ENCODE peak calls at places on chromosomes 2 and 18, in nine cellular contexts. V is Caco-2, A is uterus, K is cardiac fibroblast, Z is astrocyte of the cerebellum, B is AG04449, S is left ventricle myocardium inferior, I is skeletal muscle cell, M is OCI-LY7. Y is an unnamed sample.

GRCh38 chr2:163565192-163565591 is 170.6 kb downstream of the FIGN start:
- DNase-seq in V (no peak), A (no peak), K (no peak), Z (no peak), B (no peak), S (no peak), I (no peak), M (no peak), Y (no peak)

GRCh38 chr2:127398239-127398590 is 10.4 kb upstream of the MAP3K2 start:
- DNase-seq in V (no peak), A (peak; percentile 59), K (peak; percentile 87), Z (peak; percentile 81), B (peak; percentile 52), S (peak; percentile 76), I (peak; percentile 77), M (no peak), Y (peak; percentile 61)

GRCh38 chr18:43869451-43870008 is 592.2 kb upstream of the SYT4 start:
- DNase-seq in V (no peak), A (no peak), K (peak; percentile 70), Z (peak; percentile 84), B (peak; percentile 38), S (no peak), I (peak; percentile 82), M (no peak), Y (no peak)

GRCh38 chr2:120059483-120059882 is 46.6 kb downstream of the EPB41L5 start:
- DNase-seq in V (no peak), A (no peak), K (no peak), Z (no peak), B (no peak), S (no peak), I (no peak), M (no peak), Y (no peak)

GRCh38 chr2:11831415-11831814 is 85.0 kb downstream of the LPIN1 start:
- DNase-seq in V (no peak), A (no peak), K (no peak), Z (no peak), B (no peak), S (no peak), I (no peak), M (no peak), Y (no peak)

GRCh38 chr2:218311908-218312756 is 19.8 kb upstream of the TMBIM1 start:
- DNase-seq in V (peak; percentile 96), A (no peak), K (no peak), Z (no peak), B (no peak), S (no peak), I (no peak), M (no peak), Y (peak; percentile 44)

GRCh38 chr2:133422946-133423345 is 145.3 kb downstream of the NCKAP5 start:
- DNase-seq in V (no peak), A (no peak), K (peak; percentile 8), Z (peak; percentile 63), B (peak; percentile 79), S (no peak), I (peak; percentile 50), M (no peak), Y (peak; percentile 33)

GRCh38 chr18:79309572-79310278 is 86.0 kb upstream of the NFATC1 start:
- DNase-seq in V (no peak), A (no peak), K (no peak), Z (no peak), B (no peak), S (no peak), I (no peak), M (no peak), Y (no peak)

GRCh38 chr2:223032187-223033142 is 19.5 kb upstream of the KCNE4 start:
- DNase-seq in V (no peak), A (no peak), K (no peak), Z (no peak), B (no peak), S (no peak), I (no peak), M (no peak), Y (no peak)

GRCh38 chr2:6973895-6974545 is 56.8 kb downstream of the RNF144A start:
- DNase-seq in V (no peak), A (no peak), K (no peak), Z (no peak), B (no peak), S (no peak), I (no peak), M (no peak), Y (peak; percentile 25)

GRCh38 chr2:237414056-237414661 is at the start of gene COL6A3:
- DNase-seq in V (no peak), A (peak; percentile 91), K (peak; percentile 97), Z (no peak), B (peak; percentile 81), S (peak; percentile 73), I (peak; percentile 96), M (no peak), Y (no peak)

GRCh38 chr2:19706332-19706731 is 195.5 kb downstream of the TTC32 start:
- DNase-seq in V (no peak), A (no peak), K (no peak), Z (no peak), B (no peak), S (no peak), I (no peak), M (no peak), Y (no peak)

GRCh38 chr18:78912336-78912735 is 67.3 kb upstream of the SALL3 start:
- DNase-seq in V (no peak), A (no peak), K (no peak), Z (no peak), B (no peak), S (no peak), I (no peak), M (no peak), Y (no peak)

GRCh38 chr2:101558740-101559508 is 84.0 kb upstream of the RFX8 start:
- DNase-seq in V (no peak), A (no peak), K (peak; percentile 81), Z (peak; percentile 32), B (no peak), S (no peak), I (no peak), M (no peak), Y (no peak)
- H3K4me3 ChIP-seq in V (no peak overlapping the region), A (no peak overlapping the region), K (no peak overlapping the region), Z (no peak overlapping the region), B (no peak overlapping the region), S (peak overlapping the region; percentile 35), I (no peak overlapping the region), M (no peak overlapping the region), Y (no peak overlapping the region)

DNA sequence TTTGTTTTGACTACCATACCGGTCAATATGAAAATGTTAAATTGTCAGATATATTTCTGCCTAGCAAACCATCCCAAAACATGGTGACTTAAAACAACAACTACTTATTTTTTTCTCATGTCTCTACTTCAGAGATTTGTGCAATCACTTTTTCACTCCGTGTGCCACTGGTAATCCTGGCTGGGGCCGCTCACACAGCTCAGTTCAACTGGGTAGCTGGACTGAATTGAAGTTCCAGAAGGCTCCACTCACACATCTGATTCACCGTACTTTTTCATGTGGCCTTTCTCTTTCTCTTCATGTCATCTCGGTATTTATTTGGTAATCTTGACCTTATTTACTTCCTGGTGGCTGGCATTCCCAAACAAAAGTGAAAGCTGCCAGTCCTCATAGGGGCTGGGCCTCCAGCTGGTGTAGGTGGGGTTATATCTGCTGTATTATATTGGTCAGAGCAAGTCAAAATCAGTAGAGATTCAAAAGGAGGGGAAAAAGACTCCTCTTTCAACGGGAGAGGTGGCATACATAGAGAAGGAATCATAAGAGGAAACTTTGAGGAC is 513.9 kb upstream of the NXPH2 start:
- DNase-seq in V (no peak), A (no peak), K (no peak), Z (no peak), B (no peak), S (no peak), I (no peak), M (no peak), Y (no peak)
- H3K4me3 ChIP-seq in V (no peak overlapping the region), A (no peak overlapping the region), K (no peak overlapping the region), Z (no peak overlapping the region), B (no peak overlapping the region), S (no peak overlapping the region), I (no peak overlapping the region), M (no peak overlapping the region), Y (no peak overlapping the region)

DNA sequence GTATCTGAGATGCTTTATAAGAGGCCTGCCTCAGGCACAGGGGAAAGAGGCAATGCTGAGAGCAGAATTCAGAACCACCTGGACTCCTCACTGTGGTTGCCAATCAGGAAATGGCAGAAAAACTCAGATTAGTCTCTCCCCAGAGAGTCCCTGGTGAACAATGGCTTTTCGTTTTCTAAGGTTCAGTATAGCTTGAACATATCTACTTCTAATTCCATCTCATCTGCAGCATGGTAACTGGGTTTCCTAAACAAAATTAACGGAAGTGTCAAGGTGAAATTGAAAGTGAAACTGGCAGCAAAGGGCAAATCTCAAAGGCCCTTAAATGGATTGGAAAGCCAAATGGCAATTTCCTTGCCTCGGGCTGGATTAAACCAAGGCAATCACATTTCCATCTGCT is 480.2 kb upstream of the ACVR2A start:
- DNase-seq in V (no peak), A (no peak), K (no peak), Z (no peak), B (no peak), S (no peak), I (no peak), M (peak; percentile 39), Y (no peak)
- H3K4me3 ChIP-seq in V (no peak overlapping the region), A (no peak overlapping the region), K (no peak overlapping the region), Z (no peak overlapping the region), B (no peak overlapping the region), S (no peak overlapping the region), I (no peak overlapping the region), M (peak overlapping the region; percentile 23), Y (no peak overlapping the region)

GRCh38 chr18:13483316-13484270 is 242.8 kb downstream of the FAM210A start:
- DNase-seq in V (no peak), A (no peak), K (no peak), Z (no peak), B (no peak), S (no peak), I (no peak), M (no peak), Y (no peak)
- H3K4me3 ChIP-seq in V (no peak overlapping the region), A (no peak overlapping the region), K (no peak overlapping the region), Z (no peak overlapping the region), B (no peak overlapping the region), S (no peak overlapping the region), I (no peak overlapping the region), M (no peak overlapping the region), Y (no peak overlapping the region)

GRCh38 chr2:130837175-130837810 is 579 bp downstream of the ARHGEF4 start:
- DNase-seq in V (no peak), A (no peak), K (no peak), Z (no peak), B (no peak), S (no peak), I (no peak), M (no peak), Y (no peak)
- H3K4me3 ChIP-seq in V (peak overlapping the region; percentile 49), A (no peak overlapping the region), K (no peak overlapping the region), Z (peak overlapping the region; percentile 31), B (no peak overlapping the region), S (peak overlapping the region; percentile 57), I (peak overlapping the region; percentile 29), M (peak overlapping the region; percentile 47), Y (peak overlapping the region; percentile 44)